ENCODE peak calls at places on chromosome 12, in nine cellular contexts. Q is stimulated activated CD8-positive, alpha-beta memory T cell treated with anti-CD3 and anti-CD28 coated beads, Interleukin-4, amount 100 ng/mL, for 1 hour; B is HT-29; L is breast epithelium; I is heart right ventricle; M is gastrocnemius medialis; H is cerebellum; W is cardiac fibroblast; X is RPMI7951. S is an unnamed sample.

GRCh38 chr12:71640316-71640715 is 23.3 kb downstream of the ZFC3H1 start:
- DNase-seq in X (no peak), M (no peak), W (no peak), H (no peak), I (no peak), B (no peak), L (no peak), Q (no peak), S (no peak)

GRCh38 chr12:39935275-39935674 is 170.6 kb downstream of the SLC2A13 start:
- DNase-seq in B (no peak), Q (no peak), X (peak; percentile 0), L (no peak), I (no peak), W (peak; percentile 63), M (no peak), H (no peak), S (no peak)

GRCh38 chr12:6029401-6029800 is 84.3 kb upstream of the ANO2 start:
- DNase-seq in M (no peak), X (no peak), Q (no peak), H (no peak), B (no peak), I (no peak), W (no peak), L (no peak), S (no peak)

GRCh38 chr12:91397866-91398532 is 215.4 kb upstream of the DCN start:
- DNase-seq in Q (no peak), H (no peak), B (no peak), I (no peak), X (no peak), W (no peak), M (no peak), L (no peak), S (no peak)

GRCh38 chr12:54596526-54596946 is 8.1 kb upstream of the PPP1R1A start:
- DNase-seq in X (peak; percentile 44), L (peak; percentile 31), H (peak; percentile 74), I (peak; percentile 61), W (peak; percentile 72), B (peak; percentile 80), Q (no peak), M (no peak), S (peak; percentile 80)

GRCh38 chr12:85963322-85963721 is 89.2 kb downstream of the NTS start:
- DNase-seq in B (no peak), Q (no peak), L (no peak), H (no peak), W (no peak), I (no peak), X (no peak), M (no peak), S (no peak)

GRCh38 chr12:29039013-29039412 is 110.1 kb upstream of the FAR2 start:
- DNase-seq in W (peak; percentile 95), B (no peak), L (no peak), I (no peak), X (peak; percentile 63), Q (no peak), H (no peak), M (no peak), S (no peak)

GRCh38 chr12:110314308-110314707 is 33.3 kb downstream of the ATP2A2 start:
- DNase-seq in Q (no peak), B (no peak), L (no peak), M (no peak), I (no peak), H (no peak), X (peak; percentile 78), W (peak; percentile 74), S (no peak)

GRCh38 chr12:23585782-23586163 is 363.7 kb downstream of the SOX5 start:
- DNase-seq in W (no peak), M (no peak), Q (no peak), I (no peak), H (no peak), X (no peak), L (no peak), B (peak; percentile 14), S (no peak)

GRCh38 chr12:55703288-55703687 is 4.4 kb downstream of the ITGA7 start:
- DNase-seq in M (peak; percentile 89), Q (no peak), L (no peak), X (no peak), W (no peak), I (peak; percentile 78), B (no peak), H (no peak), S (no peak)

GRCh38 chr12:120884644-120885043 is 19.5 kb downstream of the SPPL3 start:
- DNase-seq in B (no peak), X (no peak), W (no peak), I (no peak), H (no peak), L (no peak), Q (no peak), M (no peak), S (no peak)

GRCh38 chr12:19915392-19916192 is 452.7 kb upstream of the PDE3A start:
- DNase-seq in X (peak; percentile 35), M (no peak), L (no peak), H (peak; percentile 14), W (peak; percentile 78), B (peak; percentile 24), Q (no peak), I (peak; percentile 26), S (peak; percentile 32)

GRCh38 chr12:23950011-23950774 is 723 bp upstream of the SOX5 start:
- DNase-seq in H (no peak), I (no peak), X (no peak), B (no peak), Q (no peak), M (no peak), L (no peak), W (peak; percentile 33), S (no peak)

GRCh38 chr12:119686355-119686754 is 18.4 kb downstream of the PRKAB1 start:
- DNase-seq in W (no peak), I (no peak), H (no peak), X (no peak), L (no peak), M (no peak), B (no peak), Q (no peak), S (no peak)

GRCh38 chr12:88753707-88754106 is 173.4 kb upstream of the KITLG start:
- DNase-seq in I (no peak), H (no peak), M (no peak), B (no peak), L (no peak), Q (no peak), W (no peak), X (no peak), S (no peak)

GRCh38 chr12:101927999-101928398 is 50.6 kb downstream of the DRAM1 start:
- DNase-seq in H (no peak), Q (no peak), M (no peak), I (no peak), B (no peak), L (no peak), W (no peak), X (no peak), S (no peak)

GRCh38 chr12:2551097-2551496 is 243.7 kb upstream of the FKBP4 start:
- DNase-seq in X (no peak), I (no peak), B (no peak), Q (no peak), L (no peak), M (no peak), H (no peak), W (no peak), S (no peak)

GRCh38 chr12:83893101-83893500 is 1019.5 kb downstream of the SLC6A15 start:
- DNase-seq in L (no peak), M (no peak), W (no peak), B (no peak), I (no peak), X (no peak), Q (no peak), H (no peak), S (no peak)

GRCh38 chr12:53659609-53660008 is 16.3 kb downstream of the ATP5MC2 start:
- DNase-seq in H (no peak), L (no peak), I (no peak), X (peak; percentile 21), B (peak; percentile 67), Q (no peak), W (peak; percentile 81), M (no peak), S (no peak)